ENCODE peak calls at places on chromosomes 12 and 14, in seven cellular contexts. One of them, this sample, is unnamed.

GRCh38 chr12:125184213-125184952 is 119.1 kb downstream of the AACS start:
- DNase-seq in brain microvascular endothelial cell: no peak
- DNase-seq in nephron progenitor cell: no peak
- DNase-seq in AG10803: no peak
- DNase-seq in neural crest cell: no peak
- DNase-seq in tibial artery: no peak
- DNase-seq in GM13977: no peak
- DNase-seq in this sample: no peak

GRCh38 chr12:7935773-7936581 is at the start of gene SLC2A3:
- DNase-seq in brain microvascular endothelial cell: peak
- DNase-seq in nephron progenitor cell: peak
- DNase-seq in AG10803: peak
- DNase-seq in neural crest cell: peak
- DNase-seq in tibial artery: peak
- DNase-seq in GM13977: peak
- DNase-seq in this sample: peak

GRCh38 chr12:5257763-5258475 is 174.0 kb upstream of the NTF3 start:
- DNase-seq in brain microvascular endothelial cell: no peak
- DNase-seq in nephron progenitor cell: no peak
- DNase-seq in AG10803: peak
- DNase-seq in neural crest cell: no peak
- DNase-seq in tibial artery: no peak
- DNase-seq in GM13977: no peak
- DNase-seq in this sample: no peak

GRCh38 chr12:21757665-21758064 is 16.8 kb downstream of the KCNJ8 start:
- DNase-seq in brain microvascular endothelial cell: no peak
- DNase-seq in nephron progenitor cell: no peak
- DNase-seq in AG10803: no peak
- DNase-seq in neural crest cell: no peak
- DNase-seq in tibial artery: no peak
- DNase-seq in GM13977: no peak
- DNase-seq in this sample: no peak

GRCh38 chr14:37246427-37246829 is 48.7 kb downstream of the MIPOL1 start:
- DNase-seq in brain microvascular endothelial cell: peak
- DNase-seq in nephron progenitor cell: no peak
- DNase-seq in AG10803: peak
- DNase-seq in neural crest cell: no peak
- DNase-seq in tibial artery: no peak
- DNase-seq in GM13977: peak
- DNase-seq in this sample: peak

GRCh38 chr14:62921466-62921865 is 123.8 kb downstream of the KCNH5 start:
- DNase-seq in brain microvascular endothelial cell: no peak
- DNase-seq in nephron progenitor cell: no peak
- DNase-seq in AG10803: no peak
- DNase-seq in neural crest cell: no peak
- DNase-seq in tibial artery: no peak
- DNase-seq in GM13977: no peak
- DNase-seq in this sample: no peak

GRCh38 chr12:69024907-69025306 is 91.9 kb upstream of the CPM start:
- DNase-seq in brain microvascular endothelial cell: no peak
- DNase-seq in nephron progenitor cell: no peak
- DNase-seq in AG10803: no peak
- DNase-seq in neural crest cell: no peak
- DNase-seq in tibial artery: no peak
- DNase-seq in GM13977: no peak
- DNase-seq in this sample: peak

GRCh38 chr12:32365473-32366064 is 33.8 kb upstream of the FGD4 start:
- DNase-seq in brain microvascular endothelial cell: peak
- DNase-seq in nephron progenitor cell: peak
- DNase-seq in AG10803: peak
- DNase-seq in neural crest cell: peak
- DNase-seq in tibial artery: peak
- DNase-seq in GM13977: peak
- DNase-seq in this sample: peak

GRCh38 chr14:54782803-54783659 is 119.6 kb downstream of the GCH1 start:
- DNase-seq in brain microvascular endothelial cell: no peak
- DNase-seq in nephron progenitor cell: peak
- DNase-seq in AG10803: no peak
- DNase-seq in neural crest cell: no peak
- DNase-seq in tibial artery: peak
- DNase-seq in GM13977: peak
- DNase-seq in this sample: no peak

GRCh38 chr12:26787125-26787495 is 45.9 kb downstream of the ITPR2 start:
- DNase-seq in brain microvascular endothelial cell: peak
- DNase-seq in nephron progenitor cell: no peak
- DNase-seq in AG10803: peak
- DNase-seq in neural crest cell: no peak
- DNase-seq in tibial artery: no peak
- DNase-seq in GM13977: no peak
- DNase-seq in this sample: peak

GRCh38 chr12:48000878-48001321 is 3.4 kb downstream of the COL2A1 start:
- DNase-seq in brain microvascular endothelial cell: peak
- DNase-seq in nephron progenitor cell: peak
- DNase-seq in AG10803: peak
- DNase-seq in neural crest cell: no peak
- DNase-seq in tibial artery: no peak
- DNase-seq in GM13977: no peak
- DNase-seq in this sample: peak

GRCh38 chr12:116615141-116615861 is 56.1 kb downstream of the MAP1LC3B2 start:
- DNase-seq in brain microvascular endothelial cell: no peak
- DNase-seq in nephron progenitor cell: peak
- DNase-seq in AG10803: no peak
- DNase-seq in neural crest cell: no peak
- DNase-seq in tibial artery: no peak
- DNase-seq in GM13977: no peak
- DNase-seq in this sample: no peak

GRCh38 chr14:61872452-61872851 is 110.2 kb downstream of the SNAPC1 start:
- DNase-seq in brain microvascular endothelial cell: no peak
- DNase-seq in nephron progenitor cell: no peak
- DNase-seq in AG10803: no peak
- DNase-seq in neural crest cell: no peak
- DNase-seq in tibial artery: no peak
- DNase-seq in GM13977: peak
- DNase-seq in this sample: no peak

GRCh38 chr14:20667957-20668356 is 16.4 kb upstream of the RNASE4 start:
- DNase-seq in brain microvascular endothelial cell: no peak
- DNase-seq in nephron progenitor cell: no peak
- DNase-seq in AG10803: no peak
- DNase-seq in neural crest cell: no peak
- DNase-seq in tibial artery: no peak
- DNase-seq in GM13977: peak
- DNase-seq in this sample: no peak

GRCh38 chr14:95725685-95726336 is 11.9 kb upstream of the TCL1A start:
- DNase-seq in brain microvascular endothelial cell: no peak
- DNase-seq in nephron progenitor cell: no peak
- DNase-seq in AG10803: no peak
- DNase-seq in neural crest cell: no peak
- DNase-seq in tibial artery: no peak
- DNase-seq in GM13977: peak
- DNase-seq in this sample: no peak

GRCh38 chr12:85253823-85254222 is 26.2 kb upstream of the ALX1 start:
- DNase-seq in brain microvascular endothelial cell: peak
- DNase-seq in nephron progenitor cell: no peak
- DNase-seq in AG10803: no peak
- DNase-seq in neural crest cell: no peak
- DNase-seq in tibial artery: no peak
- DNase-seq in GM13977: no peak
- DNase-seq in this sample: no peak

GRCh38 chr12:47949441-47950341 is 13.7 kb upstream of the TMEM106C start:
- DNase-seq in brain microvascular endothelial cell: peak
- DNase-seq in nephron progenitor cell: peak
- DNase-seq in AG10803: peak
- DNase-seq in neural crest cell: peak
- DNase-seq in tibial artery: peak
- DNase-seq in GM13977: peak
- DNase-seq in this sample: peak

GRCh38 chr12:88691811-88692210 is 111.5 kb upstream of the KITLG start:
- DNase-seq in brain microvascular endothelial cell: no peak
- DNase-seq in nephron progenitor cell: no peak
- DNase-seq in AG10803: peak
- DNase-seq in neural crest cell: no peak
- DNase-seq in tibial artery: no peak
- DNase-seq in GM13977: no peak
- DNase-seq in this sample: peak

GRCh38 chr12:120631097-120631496 is 9.3 kb upstream of the CABP1 start:
- DNase-seq in brain microvascular endothelial cell: no peak
- DNase-seq in nephron progenitor cell: no peak
- DNase-seq in AG10803: no peak
- DNase-seq in neural crest cell: no peak
- DNase-seq in tibial artery: no peak
- DNase-seq in GM13977: no peak
- DNase-seq in this sample: no peak

GRCh38 chr12:17928708-17929366 is 161.2 kb downstream of the RERGL start:
- DNase-seq in brain microvascular endothelial cell: peak
- DNase-seq in nephron progenitor cell: no peak
- DNase-seq in AG10803: peak
- DNase-seq in neural crest cell: no peak
- DNase-seq in tibial artery: no peak
- DNase-seq in GM13977: no peak
- DNase-seq in this sample: peak

GRCh38 chr14:68604361-68604730 is 188.5 kb downstream of the ZFP36L1 start:
- DNase-seq in brain microvascular endothelial cell: no peak
- DNase-seq in nephron progenitor cell: no peak
- DNase-seq in AG10803: no peak
- DNase-seq in neural crest cell: no peak
- DNase-seq in tibial artery: no peak
- DNase-seq in GM13977: no peak
- DNase-seq in this sample: no peak

GRCh38 chr12:124847675-124848074 is 16.0 kb downstream of the SCARB1 start:
- DNase-seq in brain microvascular endothelial cell: no peak
- DNase-seq in nephron progenitor cell: no peak
- DNase-seq in AG10803: no peak
- DNase-seq in neural crest cell: peak
- DNase-seq in tibial artery: no peak
- DNase-seq in GM13977: no peak
- DNase-seq in this sample: no peak

GRCh38 chr12:1377681-1378080 is 216.7 kb downstream of the FBXL14 start:
- DNase-seq in brain microvascular endothelial cell: no peak
- DNase-seq in nephron progenitor cell: no peak
- DNase-seq in AG10803: no peak
- DNase-seq in neural crest cell: no peak
- DNase-seq in tibial artery: no peak
- DNase-seq in GM13977: no peak
- DNase-seq in this sample: no peak

GRCh38 chr12:131159660-131160059 is 206.0 kb downstream of the ADGRD1 start:
- DNase-seq in brain microvascular endothelial cell: no peak
- DNase-seq in nephron progenitor cell: no peak
- DNase-seq in AG10803: no peak
- DNase-seq in neural crest cell: no peak
- DNase-seq in tibial artery: no peak
- DNase-seq in GM13977: no peak
- DNase-seq in this sample: peak
- TF ChIP-seq CTCF in brain microvascular endothelial cell: no peak
- TF ChIP-seq CTCF in nephron progenitor cell: peak
- TF ChIP-seq CTCF in AG10803: no peak
- TF ChIP-seq CTCF in neural crest cell: no peak
- TF ChIP-seq CTCF in tibial artery: no peak
- TF ChIP-seq CTCF in GM13977: no peak
- TF ChIP-seq CTCF in this sample: no peak

DNA sequence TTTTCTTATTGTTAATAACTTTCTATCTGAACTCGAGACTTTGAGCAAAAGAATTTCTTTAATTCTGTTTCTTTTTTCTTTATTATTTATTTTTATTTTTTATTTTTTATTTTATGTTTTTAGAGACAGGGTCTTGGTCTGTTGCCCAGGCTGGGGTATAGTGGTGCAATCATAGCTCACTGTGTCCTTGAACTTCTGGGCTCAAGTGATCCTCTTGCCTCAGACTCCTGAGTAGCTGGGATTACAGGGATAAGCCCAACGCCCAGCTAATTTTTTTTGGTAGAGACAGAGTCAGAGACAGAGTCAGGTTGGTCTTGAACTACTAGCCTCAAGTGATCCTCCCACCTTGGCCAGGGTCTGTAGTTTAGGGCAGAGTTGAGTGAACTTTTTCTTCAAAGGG is 18.5 kb downstream of the METAP2 start:
- DNase-seq in brain microvascular endothelial cell: no peak
- DNase-seq in nephron progenitor cell: no peak
- DNase-seq in AG10803: no peak
- DNase-seq in neural crest cell: no peak
- DNase-seq in tibial artery: no peak
- DNase-seq in GM13977: no peak
- DNase-seq in this sample: no peak
- TF ChIP-seq CTCF in brain microvascular endothelial cell: no peak
- TF ChIP-seq CTCF in nephron progenitor cell: no peak
- TF ChIP-seq CTCF in AG10803: no peak
- TF ChIP-seq CTCF in neural crest cell: no peak
- TF ChIP-seq CTCF in tibial artery: no peak
- TF ChIP-seq CTCF in GM13977: no peak
- TF ChIP-seq CTCF in this sample: no peak

DNA sequence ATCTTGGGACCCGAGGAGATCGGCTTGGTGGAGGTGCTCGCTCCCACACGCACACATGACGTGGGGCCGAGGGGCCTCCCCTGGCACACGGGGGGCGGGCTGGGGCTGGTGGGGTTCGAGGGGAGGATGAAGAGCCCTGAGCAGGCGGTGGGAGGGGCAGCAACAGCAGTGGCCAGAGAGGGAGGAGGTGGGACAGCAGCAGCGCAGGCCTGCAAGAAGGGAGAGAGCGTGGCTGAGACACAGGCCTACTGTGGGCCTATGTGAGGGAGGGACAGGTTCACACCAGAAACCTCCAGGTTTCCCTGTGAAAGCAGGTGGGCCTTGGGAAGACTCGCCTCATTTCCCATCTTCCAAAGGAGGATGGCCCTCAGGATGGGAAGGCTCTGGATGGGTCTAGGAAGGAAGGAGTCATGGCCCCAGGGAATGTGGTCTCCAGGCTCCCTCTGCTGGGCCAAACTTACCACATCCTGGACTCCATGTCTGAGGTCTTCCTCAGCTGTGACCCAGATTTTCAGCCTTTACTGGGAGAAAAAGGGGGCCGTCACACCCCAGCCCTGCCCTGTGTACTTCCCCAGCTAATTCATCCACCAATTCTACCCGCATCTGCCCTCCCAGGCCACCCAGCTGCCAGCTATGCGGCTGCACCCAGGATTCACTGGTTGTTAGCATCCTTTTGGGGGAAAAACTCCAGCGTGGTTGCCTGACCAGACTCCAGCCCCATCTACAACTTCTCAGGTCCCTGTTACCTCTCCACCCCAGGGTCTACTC is 2.8 kb downstream of the PIANP start:
- DNase-seq in brain microvascular endothelial cell: peak
- DNase-seq in nephron progenitor cell: peak
- DNase-seq in AG10803: peak
- DNase-seq in neural crest cell: peak
- DNase-seq in tibial artery: no peak
- DNase-seq in GM13977: peak
- DNase-seq in this sample: peak
- TF ChIP-seq CTCF in brain microvascular endothelial cell: peak
- TF ChIP-seq CTCF in nephron progenitor cell: peak
- TF ChIP-seq CTCF in AG10803: peak
- TF ChIP-seq CTCF in neural crest cell: peak
- TF ChIP-seq CTCF in tibial artery: no peak
- TF ChIP-seq CTCF in GM13977: peak
- TF ChIP-seq CTCF in this sample: peak

DNA sequence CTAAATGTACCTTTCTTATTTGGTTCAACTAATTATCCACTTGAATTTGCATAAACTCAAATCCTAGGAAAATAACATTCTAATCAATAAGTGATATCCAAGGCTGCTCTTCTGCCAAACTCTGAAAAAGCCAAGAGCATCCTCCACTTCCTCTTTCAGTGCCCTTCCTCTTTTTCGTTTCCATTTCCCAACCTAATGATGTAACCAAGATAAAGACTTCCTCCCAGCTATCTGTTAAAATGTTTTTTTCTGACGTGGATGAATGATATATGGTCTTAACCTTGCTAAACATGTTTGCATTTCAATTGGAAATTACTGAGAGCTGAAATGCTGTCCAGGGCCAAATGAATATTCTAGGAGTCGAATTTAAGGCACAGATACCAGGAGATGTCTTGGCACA is 459.5 kb upstream of the PDE3A start:
- DNase-seq in brain microvascular endothelial cell: no peak
- DNase-seq in nephron progenitor cell: no peak
- DNase-seq in AG10803: no peak
- DNase-seq in neural crest cell: no peak
- DNase-seq in tibial artery: no peak
- DNase-seq in GM13977: no peak
- DNase-seq in this sample: no peak
- TF ChIP-seq CTCF in brain microvascular endothelial cell: no peak
- TF ChIP-seq CTCF in nephron progenitor cell: no peak
- TF ChIP-seq CTCF in AG10803: no peak
- TF ChIP-seq CTCF in neural crest cell: no peak
- TF ChIP-seq CTCF in tibial artery: no peak
- TF ChIP-seq CTCF in GM13977: no peak
- TF ChIP-seq CTCF in this sample: no peak

This sample was measured in MCF 10A.